ENCODE peak calls at places on chromosome 3, in five cellular contexts. M, D, C, K and V are unnamed samples.

GRCh38 chr3:99634881-99635280 is 3.5 kb upstream of the COL8A1 start:
- DNase-seq in D (no peak), K (no peak), C (no peak), M (no peak), V (no peak)

GRCh38 chr3:30408105-30408557 is 198.3 kb upstream of the TGFBR2 start:
- DNase-seq in M (no peak), K (no peak), D (peak), C (no peak), V (no peak)

GRCh38 chr3:168671091-168671490 is 575.4 kb upstream of the GOLIM4 start:
- DNase-seq in D (no peak), M (peak), C (no peak), K (no peak), V (no peak)

GRCh38 chr3:71949403-71949802 is 164.5 kb upstream of the PROK2 start:
- DNase-seq in M (no peak), D (no peak), K (no peak), C (no peak), V (no peak)

GRCh38 chr3:36729204-36730056 is 34.9 kb downstream of the DCLK3 start:
- DNase-seq in M (no peak), D (peak), C (no peak), K (peak), V (peak)

GRCh38 chr3:103006541-103006940 is 571.7 kb downstream of the ZPLD1 start:
- DNase-seq in M (no peak), C (no peak), D (no peak), K (no peak), V (no peak)

GRCh38 chr3:177150970-177151627 is 46.2 kb downstream of the TBL1XR1 start:
- DNase-seq in D (peak), M (no peak), C (no peak), K (no peak), V (peak)

GRCh38 chr3:39143051-39143885 is 10.1 kb downstream of the CSRNP1 start:
- DNase-seq in D (no peak), C (no peak), K (no peak), M (no peak), V (no peak)

GRCh38 chr3:107028086-107028485 is 349.2 kb upstream of the CCDC54 start:
- DNase-seq in M (no peak), K (no peak), C (no peak), D (no peak), V (no peak)

GRCh38 chr3:72319202-72320095 is 528.8 kb downstream of the SHQ1 start:
- DNase-seq in K (no peak), M (no peak), C (no peak), D (peak), V (no peak)

GRCh38 chr3:43523454-43524053 is 98.3 kb downstream of the ANO10 start:
- DNase-seq in K (no peak), C (no peak), D (no peak), M (no peak), V (peak)

GRCh38 chr3:131812433-131812832 is 222.4 kb downstream of the CPNE4 start:
- DNase-seq in C (no peak), K (no peak), D (no peak), M (no peak), V (no peak)

GRCh38 chr3:17151598-17152373 is 267.0 kb downstream of the PLCL2 start:
- DNase-seq in M (peak), K (peak), C (no peak), D (no peak), V (peak)

GRCh38 chr3:112327371-112327951 is 5.5 kb upstream of the CD200 start:
- DNase-seq in M (no peak), C (peak), K (peak), D (peak), V (peak)

GRCh38 chr3:189119947-189120346 is 51.8 kb upstream of the TPRG1 start:
- DNase-seq in C (no peak), M (no peak), D (no peak), K (no peak), V (no peak)

GRCh38 chr3:102091358-102091757 is 242.0 kb downstream of the NFKBIZ start:
- DNase-seq in C (no peak), M (no peak), D (no peak), K (no peak), V (no peak)

GRCh38 chr3:194325424-194326165 is 25.5 kb downstream of the CPN2 start:
- DNase-seq in C (no peak), M (no peak), D (no peak), K (no peak), V (peak)
- TF ChIP-seq CTCF in C (no peak), M (no peak), D (no peak), K (no peak), V (no peak)

DNA sequence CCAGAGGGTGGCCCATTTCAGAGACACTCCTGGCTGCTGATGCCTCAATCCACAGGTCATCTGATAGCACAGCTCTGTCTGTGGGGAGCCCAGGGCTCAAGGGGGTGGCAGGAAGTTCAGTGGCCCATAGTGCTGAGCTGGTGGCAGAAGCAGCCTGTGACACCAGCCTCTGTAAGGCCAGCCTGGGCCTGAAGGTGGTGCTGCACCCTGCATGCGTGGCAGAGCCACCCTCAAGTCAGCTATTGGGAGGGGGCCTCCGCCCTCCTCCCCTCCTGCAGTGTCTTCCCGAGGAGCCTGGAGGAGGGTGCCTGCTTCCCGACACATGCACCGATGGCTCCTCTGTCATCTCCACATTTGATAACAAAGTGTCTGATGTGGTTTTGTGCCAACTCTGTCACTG is 3.0 kb downstream of the PLA1A start:
- DNase-seq in M (no peak), C (peak), K (peak), D (no peak), V (peak)
- TF ChIP-seq CTCF in M (no peak), C (peak), K (peak), D (no peak), V (peak)

GRCh38 chr3:45506084-45506483 is 88.5 kb upstream of the LIMD1 start:
- DNase-seq in M (no peak), K (no peak), D (no peak), C (no peak), V (no peak)

GRCh38 chr3:45509038-45509767 is 85.3 kb upstream of the LIMD1 start:
- DNase-seq in M (no peak), D (peak), C (no peak), K (no peak), V (no peak)

GRCh38 chr3:45506751-45507391 is 87.7 kb upstream of the LIMD1 start:
- DNase-seq in D (peak), M (no peak), K (no peak), C (no peak), V (no peak)

GRCh38 chr3:45508659-45509037 is 85.9 kb upstream of the LIMD1 start:
- DNase-seq in C (no peak), M (no peak), D (no peak), K (no peak), V (no peak)

GRCh38 chr3:45507820-45508317 is 86.7 kb upstream of the LIMD1 start:
- DNase-seq in M (no peak), D (peak), C (peak), K (no peak), V (no peak)
- TF ChIP-seq CTCF in M (no peak), D (peak), C (peak), K (no peak), V (peak)

GRCh38 chr3:153163349-153164008 is 1.5 kb downstream of the RAP2B start:
- DNase-seq in K (no peak), D (peak), C (no peak), M (no peak), V (no peak)
- TF ChIP-seq CTCF in K (no peak), D (no peak), C (no peak), M (no peak), V (no peak)

GRCh38 chr3:150545419-150546225 is 674 bp downstream of the SERP1 start:
- DNase-seq in C (no peak), M (no peak), D (peak), K (no peak), V (peak)
- TF ChIP-seq CTCF in C (no peak), M (no peak), D (no peak), K (no peak), V (no peak)

GRCh38 chr3:97821810-97822775 is at the start of gene CRYBG3:
- DNase-seq in C (peak), M (peak), D (peak), K (peak), V (peak)
- TF ChIP-seq CTCF in C (no peak), M (no peak), D (no peak), K (peak), V (no peak)

GRCh38 chr3:157859541-157859940 is 246.7 kb downstream of the SHOX2 start:
- DNase-seq in M (no peak), K (no peak), D (no peak), C (no peak), V (no peak)

GRCh38 chr3:157857461-157857860 is 248.8 kb downstream of the SHOX2 start:
- DNase-seq in C (no peak), M (no peak), D (no peak), K (no peak), V (no peak)

GRCh38 chr3:157858821-157859220 is 247.4 kb downstream of the SHOX2 start:
- DNase-seq in M (no peak), K (no peak), D (no peak), C (no peak), V (no peak)

GRCh38 chr3:157856078-157856939 is 249.9 kb downstream of the SHOX2 start:
- DNase-seq in C (no peak), D (no peak), K (no peak), M (no peak), V (no peak)
- TF ChIP-seq CTCF in C (no peak), D (no peak), K (no peak), M (no peak), V (no peak)

DNA sequence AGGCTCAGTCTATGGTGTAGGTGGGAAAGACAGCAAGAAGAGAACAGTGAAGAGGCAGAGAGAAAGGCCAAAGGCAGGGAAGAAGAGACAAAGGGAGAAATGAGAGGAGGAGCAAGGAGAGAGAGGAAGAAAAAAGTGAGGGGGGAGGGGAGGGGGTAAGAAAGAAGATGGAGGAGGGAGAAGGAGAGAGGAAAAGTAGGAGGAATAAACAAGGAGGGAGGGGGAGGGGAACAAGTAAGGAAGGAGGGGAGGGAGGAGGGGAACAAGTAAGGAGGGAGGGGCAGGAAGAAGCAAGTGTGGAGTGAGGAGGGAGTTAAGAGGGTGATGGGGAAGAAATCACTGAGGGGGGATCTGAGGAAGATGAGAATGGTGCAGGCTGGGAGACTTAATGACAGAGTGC is 45.5 kb upstream of the FGD5 start:
- DNase-seq in K (no peak), C (no peak), D (no peak), M (no peak), V (no peak)
- TF ChIP-seq CTCF in K (no peak), C (no peak), D (no peak), M (no peak), V (no peak)

DNA sequence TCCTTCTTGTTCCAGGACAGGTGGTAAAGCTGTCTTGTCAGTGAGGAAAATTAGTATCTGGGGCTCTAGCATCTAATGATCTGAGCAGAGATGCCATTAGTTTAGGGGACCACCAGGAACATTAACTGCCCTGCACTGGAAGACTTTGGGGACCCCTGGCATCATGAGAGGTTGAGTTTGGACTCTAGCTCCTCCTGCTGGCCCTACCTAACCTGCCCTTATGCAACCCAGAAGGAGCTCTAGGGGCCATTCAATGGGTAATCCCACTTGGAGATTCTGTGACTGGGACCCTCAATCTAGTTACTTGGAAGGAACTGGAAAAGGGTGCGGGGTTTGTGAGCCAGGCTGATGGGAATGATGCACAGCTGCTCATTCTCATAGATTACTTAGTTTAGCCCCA is 451.0 kb downstream of the EPHB1 start:
- DNase-seq in C (no peak), K (no peak), M (no peak), D (no peak), V (no peak)
- TF ChIP-seq CTCF in C (no peak), K (peak), M (no peak), D (no peak), V (peak)

GRCh38 chr3:167209011-167209410 is 171.1 kb downstream of the ZBBX start:
- DNase-seq in D (no peak), K (no peak), M (no peak), C (no peak), V (no peak)
- TF ChIP-seq CTCF in D (no peak), K (no peak), M (no peak), C (no peak), V (peak)